ENCODE peak calls at places on chromosome 11, in five cellular contexts. N, A, D, Z and J are unnamed samples.

GRCh38 chr11:71124127-71124526 is 128.2 kb downstream of the SHANK2 start:
- DNase-seq in N (no peak), A (no peak), D (no peak), Z (no peak), J (no peak)

GRCh38 chr11:83349371-83349770 is 63.2 kb upstream of the CCDC90B start:
- DNase-seq in N (no peak), A (no peak), D (no peak), Z (no peak), J (no peak)

GRCh38 chr11:78449866-78450265 is 32.2 kb upstream of the GAB2 start:
- DNase-seq in N (no peak), A (no peak), D (no peak), Z (no peak), J (no peak)

GRCh38 chr11:76670475-76671235 is at the start of gene LRRC32:
- DNase-seq in N (no peak), A (peak), D (no peak), Z (peak), J (no peak)

GRCh38 chr11:35485656-35486318 is 39.6 kb downstream of the PAMR1 start:
- DNase-seq in N (peak), A (peak), D (peak), Z (peak), J (peak)

GRCh38 chr11:73141031-73141308 is 1.1 kb downstream of the FCHSD2 start:
- DNase-seq in N (no peak), A (no peak), D (no peak), Z (peak), J (no peak)

GRCh38 chr11:17405232-17406005 is 17.0 kb upstream of the KCNJ11 start:
- DNase-seq in N (peak), A (peak), D (no peak), Z (peak), J (no peak)

GRCh38 chr11:117668291-117668690 is 128.7 kb downstream of the DSCAML1 start:
- DNase-seq in N (no peak), A (no peak), D (no peak), Z (no peak), J (no peak)

GRCh38 chr11:5367461-5368074 is 16.0 kb upstream of the OR51M1 start:
- DNase-seq in N (no peak), A (no peak), D (no peak), Z (no peak), J (no peak)

GRCh38 chr11:67024966-67025365 is 2.0 kb downstream of the SYT12 start:
- DNase-seq in N (no peak), A (no peak), D (no peak), Z (no peak), J (no peak)

GRCh38 chr11:47409440-47410403 is 1.3 kb downstream of the SLC39A13 start:
- DNase-seq in N (no peak), A (no peak), D (no peak), Z (no peak), J (no peak)

GRCh38 chr11:83773950-83774880 is 488.0 kb upstream of the CCDC90B start:
- DNase-seq in N (no peak), A (no peak), D (no peak), Z (no peak), J (no peak)

GRCh38 chr11:105588001-105588400 is 21.9 kb upstream of the GRIA4 start:
- DNase-seq in N (no peak), A (no peak), D (no peak), Z (no peak), J (no peak)

GRCh38 chr11:786235-787083 is 3.4 kb downstream of the CEND1 start:
- DNase-seq in N (no peak), A (no peak), D (no peak), Z (no peak), J (no peak)

GRCh38 chr11:63939351-63939920 is 634 bp downstream of the NAA40 start:
- DNase-seq in N (no peak), A (no peak), D (no peak), Z (peak), J (no peak)

GRCh38 chr11:122882189-122882808 is at the start of gene JHY:
- DNase-seq in N (no peak), A (no peak), D (no peak), Z (no peak), J (no peak)

GRCh38 chr11:35682230-35683195 is 19.9 kb downstream of the TRIM44 start:
- DNase-seq in N (no peak), A (no peak), D (no peak), Z (no peak), J (no peak)

GRCh38 chr11:27621440-27622161 is 78.7 kb downstream of the BDNF start:
- DNase-seq in N (no peak), A (no peak), D (no peak), Z (no peak), J (no peak)

GRCh38 chr11:66557733-66558326 is 10.6 kb downstream of the CTSF start:
- DNase-seq in N (no peak), A (no peak), D (no peak), Z (no peak), J (no peak)

GRCh38 chr11:87583931-87584330 is 546.2 kb downstream of the TMEM135 start:
- DNase-seq in N (no peak), A (no peak), D (no peak), Z (no peak), J (no peak)

GRCh38 chr11:105693075-105693474 is 83.2 kb downstream of the GRIA4 start:
- DNase-seq in N (no peak), A (no peak), D (no peak), Z (no peak), J (no peak)

GRCh38 chr11:124946735-124947141 is 7.3 kb upstream of the CCDC15 start:
- DNase-seq in N (no peak), A (no peak), D (no peak), Z (no peak), J (no peak)

GRCh38 chr11:122995526-122995925 is 13.9 kb upstream of the BSX start:
- DNase-seq in N (no peak), A (no peak), D (no peak), Z (no peak), J (no peak)

GRCh38 chr11:17475666-17476316 is 854 bp downstream of the ABCC8 start:
- DNase-seq in N (no peak), A (no peak), D (no peak), Z (no peak), J (no peak)

GRCh38 chr11:129313588-129314288 is 61.9 kb upstream of the BARX2 start:
- DNase-seq in N (no peak), A (no peak), D (no peak), Z (no peak), J (no peak)

GRCh38 chr11:115501895-115502589 is 2.2 kb downstream of the CADM1 start:
- DNase-seq in N (no peak), A (no peak), D (peak), Z (no peak), J (no peak)

GRCh38 chr11:27211370-27212127 is 151.5 kb downstream of the CCDC34 start:
- DNase-seq in N (peak), A (peak), D (no peak), Z (peak), J (no peak)

GRCh38 chr11:59667812-59668187 is 1.0 kb downstream of the PATL1 start:
- DNase-seq in N (no peak), A (no peak), D (no peak), Z (no peak), J (no peak)

GRCh38 chr11:116862951-116863350 is 25.5 kb upstream of the APOA1 start:
- DNase-seq in N (no peak), A (no peak), D (no peak), Z (no peak), J (no peak)

DNA sequence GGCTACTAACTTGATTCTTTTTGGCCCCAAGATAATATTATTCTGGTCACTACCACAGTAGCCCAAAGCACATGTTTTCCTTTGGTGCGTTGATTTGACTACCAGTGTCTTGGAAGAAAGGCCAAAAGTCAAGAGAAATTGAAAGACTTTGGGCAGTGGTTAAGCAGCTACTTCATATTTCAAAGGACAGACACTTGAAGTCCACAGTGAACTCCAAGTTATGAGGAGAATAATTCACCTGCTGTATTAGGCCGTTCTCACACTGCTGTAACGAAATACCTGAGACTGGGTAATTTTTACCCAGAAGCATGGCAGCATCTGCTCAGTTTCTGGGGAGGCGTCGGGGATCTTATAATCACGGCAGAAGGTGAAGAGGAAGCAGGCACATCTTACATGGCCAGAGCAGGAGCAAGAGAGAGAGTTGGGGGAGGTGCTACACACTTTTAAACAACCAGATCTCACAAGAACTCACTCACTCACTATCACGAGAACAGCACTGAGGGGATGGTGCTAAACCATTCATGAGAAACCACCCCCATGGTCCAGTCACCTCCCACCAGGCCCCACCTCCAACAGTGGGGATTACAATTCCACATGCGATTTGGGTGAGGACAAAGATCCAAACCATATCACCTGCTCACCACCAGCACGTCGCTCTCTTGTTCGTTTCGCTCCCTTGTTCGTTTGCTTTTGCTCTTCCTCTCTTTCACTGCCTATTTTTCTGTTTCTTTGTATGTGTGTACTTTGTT is 40.2 kb upstream of the PICALM start:
- DNase-seq in N (no peak), A (no peak), D (no peak), Z (peak), J (no peak)
- TF ChIP-seq SIN3A in N (no peak), A (no peak), D (no peak), Z (no peak), J (no peak)

DNA sequence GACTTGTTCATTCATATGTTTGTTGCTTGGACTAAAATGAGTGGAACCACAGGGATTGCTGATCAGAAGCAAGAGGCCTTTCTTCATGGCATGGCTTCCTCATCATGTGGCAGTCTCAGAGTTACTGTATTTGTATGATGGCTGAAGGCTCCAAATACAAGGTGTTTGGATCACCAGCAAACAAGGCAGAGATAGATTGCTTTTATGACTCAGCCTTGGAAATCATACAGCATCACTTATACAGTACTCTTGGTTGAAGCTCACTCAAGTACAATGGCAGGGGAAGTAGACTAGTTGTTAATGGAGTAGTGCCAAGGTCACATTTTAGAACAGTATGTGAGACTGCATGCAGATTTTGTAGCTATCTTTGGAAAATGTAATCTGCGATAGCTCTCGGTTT is 16.6 kb downstream of the CAPRIN1 start:
- DNase-seq in N (no peak), A (no peak), D (no peak), Z (no peak), J (no peak)
- TF ChIP-seq POLR2AphosphoS5 in N (no peak), A (no peak), D (no peak), Z (no peak), J (no peak)

GRCh38 chr11:32438346-32438882 is 3.1 kb upstream of the WT1 start:
- DNase-seq in N (no peak), A (no peak), D (no peak), Z (no peak), J (no peak)
- H3K4me3 ChIP-seq in N (no peak), A (no peak), D (no peak), Z (no peak), J (no peak)

DNA sequence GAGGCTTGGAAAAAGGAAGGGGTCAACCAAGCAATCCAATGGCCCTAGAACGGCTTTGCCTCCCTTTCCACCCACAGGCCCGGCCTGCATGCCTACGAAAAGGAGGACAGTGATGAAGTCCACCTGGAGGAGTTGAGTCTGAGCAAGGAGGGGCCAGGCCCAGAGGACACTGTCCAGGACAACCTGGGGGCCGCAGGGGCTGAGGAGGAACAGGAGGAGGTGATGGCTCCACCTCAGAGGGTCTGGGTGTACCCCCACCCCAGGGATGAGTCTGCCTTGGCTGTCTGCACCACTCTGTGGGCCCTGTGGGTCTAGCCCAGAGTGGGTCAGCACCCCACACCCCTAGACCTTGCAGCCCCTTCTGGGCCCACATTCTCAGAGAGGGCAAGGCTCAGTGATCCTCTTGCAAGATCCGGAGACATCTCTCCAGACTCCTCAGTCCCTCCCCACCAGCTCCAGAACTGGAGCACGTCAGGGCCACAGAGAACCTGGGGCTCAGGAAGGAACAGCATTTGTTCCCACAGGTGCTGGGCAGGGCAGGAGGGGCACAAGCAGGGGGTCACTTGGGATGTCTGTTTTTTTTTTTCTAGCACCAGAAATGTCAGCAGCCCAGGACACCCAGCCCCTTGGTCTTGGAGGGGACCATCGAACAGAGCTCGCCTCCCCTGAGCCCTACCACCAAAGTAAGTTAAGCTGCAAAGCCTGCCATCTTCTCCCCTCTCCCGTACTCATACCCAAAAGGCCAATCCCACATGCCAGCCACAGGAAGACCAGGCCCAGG is 8.2 kb downstream of the PRR33 start:
- DNase-seq in N (no peak), A (no peak), D (no peak), Z (no peak), J (no peak)
- TF ChIP-seq SIN3A in N (no peak), A (no peak), D (no peak), Z (no peak), J (no peak)

GRCh38 chr11:102664001-102664752 is 39.0 kb upstream of the MMP20 start:
- DNase-seq in N (peak), A (no peak), D (no peak), Z (peak), J (no peak)

GRCh38 chr11:102669664-102670063 is 35.9 kb downstream of the MMP27 start:
- DNase-seq in N (no peak), A (no peak), D (no peak), Z (no peak), J (no peak)

GRCh38 chr11:102661040-102661439 is 35.9 kb upstream of the MMP20 start:
- DNase-seq in N (no peak), A (no peak), D (no peak), Z (no peak), J (no peak)

GRCh38 chr11:102662607-102663006 is 37.5 kb upstream of the MMP20 start:
- DNase-seq in N (no peak), A (no peak), D (no peak), Z (no peak), J (no peak)

DNA sequence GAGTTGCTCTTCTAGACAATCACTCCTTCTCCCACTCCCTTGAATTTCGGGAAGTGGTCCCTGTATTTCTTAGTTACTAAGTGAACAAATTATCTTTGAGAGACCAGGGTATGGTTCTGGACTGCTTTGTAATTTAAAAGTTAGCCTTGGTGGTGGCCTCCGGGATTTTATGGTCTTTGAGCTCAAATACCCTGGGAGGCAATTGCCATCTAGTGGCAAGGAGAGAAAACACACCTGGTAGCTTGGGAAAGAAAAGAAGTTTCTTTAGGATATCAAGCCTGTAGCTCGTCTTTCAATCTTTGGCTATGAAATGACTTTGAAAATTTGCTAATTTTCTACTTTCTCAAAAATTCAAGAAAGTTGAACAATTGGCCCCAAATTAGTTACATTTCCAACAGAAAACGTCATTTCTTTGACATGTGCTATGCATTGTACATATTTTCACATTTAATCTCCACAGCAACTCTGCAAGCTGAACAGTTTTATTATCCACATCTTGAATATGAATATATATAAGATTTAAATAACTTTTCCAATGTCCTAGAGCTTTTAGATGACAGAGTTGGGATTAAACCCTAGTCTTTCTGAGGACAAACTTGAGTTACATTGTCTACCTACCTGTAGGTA is 39.1 kb downstream of the MMP27 start:
- DNase-seq in N (peak), A (no peak), D (no peak), Z (peak), J (peak)
- TF ChIP-seq POLR2AphosphoS5 in N (no peak), A (no peak), D (no peak), Z (no peak), J (no peak)

DNA sequence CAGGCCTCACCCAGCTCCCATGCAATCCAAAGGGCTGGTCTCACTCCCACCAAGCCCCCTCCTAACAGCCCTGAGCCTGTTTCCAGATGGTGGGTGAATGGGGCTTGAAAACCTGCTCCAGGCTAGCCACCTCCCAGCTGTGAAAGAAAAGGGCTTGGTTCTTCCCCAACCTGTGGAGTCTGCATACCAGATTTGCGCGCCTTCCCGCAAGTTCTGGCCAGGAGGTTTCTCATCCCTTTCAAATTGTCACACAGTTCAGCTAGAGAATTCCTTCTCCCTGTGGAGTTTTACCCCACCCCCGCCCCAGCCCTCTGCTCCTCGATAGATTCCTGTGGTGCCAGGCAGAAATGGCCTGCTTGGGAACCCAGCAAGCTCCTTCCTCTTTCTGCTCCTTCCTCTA is 734.6 kb upstream of the FAT3 start:
- DNase-seq in N (no peak), A (peak), D (no peak), Z (no peak), J (no peak)
- H3K4me3 ChIP-seq in N (no peak), A (no peak), D (no peak), Z (no peak), J (no peak)

GRCh38 chr11:2518112-2518982 is 73.5 kb downstream of the KCNQ1 start:
- DNase-seq in N (no peak), A (peak), D (no peak), Z (no peak), J (no peak)
- TF ChIP-seq SIN3A in N (no peak), A (no peak), D (no peak), Z (no peak), J (no peak)

GRCh38 chr11:126886636-126887035 is 113.9 kb downstream of the KIRREL3 start:
- DNase-seq in N (no peak), A (no peak), D (no peak), Z (no peak), J (no peak)
- TF ChIP-seq POLR2AphosphoS5 in N (no peak), A (no peak), D (no peak), Z (no peak), J (no peak)